ENCODE peak calls at places on chromosomes 11 and 22, in six cellular contexts. B is IMR-90, M is cardiac muscle cell, H is thoracic aorta, T is left ventricle myocardium inferior, W is breast epithelium. R is an unnamed sample.

GRCh38 chr11:133509924-133510697 is 22.2 kb downstream of the OPCML start:
- DNase-seq in B (no peak), M (no peak), H (no peak), T (no peak), W (no peak), R (no peak)

GRCh38 chr22:26273011-26273675 is 103.9 kb downstream of the SEZ6L start:
- DNase-seq in B (no peak), M (no peak), H (no peak), T (no peak), W (no peak), R (no peak)

GRCh38 chr11:27084407-27084985 is 43.9 kb downstream of the BBOX1 start:
- DNase-seq in B (peak), M (peak), H (no peak), T (no peak), W (no peak), R (no peak)

GRCh38 chr11:30342736-30343166 is 19.8 kb downstream of the ARL14EP start:
- DNase-seq in B (no peak), M (no peak), H (no peak), T (no peak), W (no peak), R (no peak)

GRCh38 chr22:22462813-22463567 is 45.6 kb downstream of the ZNF280B start:
- DNase-seq in B (no peak), M (no peak), H (no peak), T (no peak), W (no peak), R (no peak)

GRCh38 chr22:40094449-40094848 is 83.3 kb upstream of the TNRC6B start:
- DNase-seq in B (peak), M (no peak), H (no peak), T (no peak), W (no peak), R (no peak)

GRCh38 chr11:43905788-43906187 is 25.2 kb downstream of the ALKBH3 start:
- DNase-seq in B (peak), M (no peak), H (no peak), T (no peak), W (no peak), R (no peak)

GRCh38 chr11:65439331-65440181 is 17.0 kb downstream of the NEAT1 start:
- DNase-seq in B (peak), M (no peak), H (no peak), T (no peak), W (peak), R (no peak)

GRCh38 chr11:119509969-119510401 is 87.0 kb upstream of the THY1 start:
- DNase-seq in B (peak), M (no peak), H (no peak), T (peak), W (no peak), R (no peak)

GRCh38 chr22:19749876-19750275 is 10.7 kb upstream of the TBX1 start:
- DNase-seq in B (no peak), M (no peak), H (no peak), T (no peak), W (no peak), R (no peak)

GRCh38 chr11:119320593-119321524 is 3.9 kb upstream of the MCAM start:
- DNase-seq in B (peak), M (peak), H (no peak), T (peak), W (peak), R (peak)

GRCh38 chr11:3189886-3190583 is 24.9 kb upstream of the OSBPL5 start:
- DNase-seq in B (no peak), M (no peak), H (no peak), T (no peak), W (no peak), R (no peak)

GRCh38 chr11:132353255-132353654 is 982.8 kb downstream of the NTM start:
- DNase-seq in B (no peak), M (no peak), H (no peak), T (no peak), W (no peak), R (no peak)

GRCh38 chr22:23225724-23226496 is 45.6 kb downstream of the BCR start:
- DNase-seq in B (no peak), M (no peak), H (no peak), T (peak), W (no peak), R (no peak)

GRCh38 chr11:69898123-69898522 is 78.9 kb upstream of the FGF3 start:
- DNase-seq in B (no peak), M (no peak), H (no peak), T (no peak), W (no peak), R (no peak)

GRCh38 chr11:11027271-11027670 is 169.4 kb upstream of the ZBED5 start:
- DNase-seq in B (peak), M (no peak), H (no peak), T (no peak), W (no peak), R (no peak)

GRCh38 chr11:47566166-47566546 is 757 bp downstream of the PTPMT1 start:
- DNase-seq in B (no peak), M (no peak), H (no peak), T (no peak), W (no peak), R (no peak)

GRCh38 chr11:117010808-117011540 is 87.3 kb downstream of the SIK3 start:
- DNase-seq in B (peak), M (no peak), H (no peak), T (no peak), W (no peak), R (no peak)

GRCh38 chr11:134579709-134580634 is 167.9 kb upstream of the B3GAT1 start:
- DNase-seq in B (no peak), M (no peak), H (no peak), T (no peak), W (no peak), R (no peak)

GRCh38 chr11:79461144-79461543 is 20.3 kb upstream of the TENM4 start:
- DNase-seq in B (peak), M (peak), H (no peak), T (no peak), W (no peak), R (peak)

GRCh38 chr11:122910775-122911174 is 28.2 kb downstream of the JHY start:
- DNase-seq in B (peak), M (peak), H (no peak), T (no peak), W (no peak), R (no peak)

GRCh38 chr22:38163844-38164577 is 17.6 kb downstream of the PLA2G6 start:
- DNase-seq in B (no peak), M (no peak), H (no peak), T (no peak), W (no peak), R (no peak)

GRCh38 chr11:90250970-90251369 is 28.1 kb upstream of the CHORDC1 start:
- DNase-seq in B (no peak), M (no peak), H (no peak), T (no peak), W (no peak), R (no peak)

GRCh38 chr11:126419801-126420729 is 64.6 kb downstream of the ST3GAL4 start:
- DNase-seq in B (peak), M (no peak), H (no peak), T (no peak), W (no peak), R (no peak)

GRCh38 chr11:66987158-66987620 is 12.1 kb downstream of the C11orf86 start:
- DNase-seq in B (no peak), M (peak), H (no peak), T (peak), W (no peak), R (peak)

GRCh38 chr11:46382644-46383403 is 1.4 kb downstream of the MDK start:
- DNase-seq in B (peak), M (peak), H (no peak), T (no peak), W (no peak), R (peak)

GRCh38 chr11:68048681-68049508 is 10.1 kb downstream of the TCIRG1 start:
- DNase-seq in B (no peak), M (no peak), H (no peak), T (no peak), W (no peak), R (no peak)

GRCh38 chr22:39463931-39464390 is 7.1 kb downstream of the MGAT3 start:
- DNase-seq in B (no peak), M (no peak), H (no peak), T (no peak), W (peak), R (no peak)

GRCh38 chr11:60396790-60397189 is 531 bp downstream of the MS4A14 start:
- DNase-seq in B (no peak), M (no peak), H (no peak), T (no peak), W (no peak), R (no peak)

GRCh38 chr11:61429691-61430582 is at the start of the genes CPSF7 and SDHAF2:
- DNase-seq in B (peak), M (peak), H (peak), T (peak), W (peak), R (peak)
- TF ChIP-seq CTCF in B (no peak), M (no peak), H (no peak), T (no peak), W (no peak), R (no peak)

DNA sequence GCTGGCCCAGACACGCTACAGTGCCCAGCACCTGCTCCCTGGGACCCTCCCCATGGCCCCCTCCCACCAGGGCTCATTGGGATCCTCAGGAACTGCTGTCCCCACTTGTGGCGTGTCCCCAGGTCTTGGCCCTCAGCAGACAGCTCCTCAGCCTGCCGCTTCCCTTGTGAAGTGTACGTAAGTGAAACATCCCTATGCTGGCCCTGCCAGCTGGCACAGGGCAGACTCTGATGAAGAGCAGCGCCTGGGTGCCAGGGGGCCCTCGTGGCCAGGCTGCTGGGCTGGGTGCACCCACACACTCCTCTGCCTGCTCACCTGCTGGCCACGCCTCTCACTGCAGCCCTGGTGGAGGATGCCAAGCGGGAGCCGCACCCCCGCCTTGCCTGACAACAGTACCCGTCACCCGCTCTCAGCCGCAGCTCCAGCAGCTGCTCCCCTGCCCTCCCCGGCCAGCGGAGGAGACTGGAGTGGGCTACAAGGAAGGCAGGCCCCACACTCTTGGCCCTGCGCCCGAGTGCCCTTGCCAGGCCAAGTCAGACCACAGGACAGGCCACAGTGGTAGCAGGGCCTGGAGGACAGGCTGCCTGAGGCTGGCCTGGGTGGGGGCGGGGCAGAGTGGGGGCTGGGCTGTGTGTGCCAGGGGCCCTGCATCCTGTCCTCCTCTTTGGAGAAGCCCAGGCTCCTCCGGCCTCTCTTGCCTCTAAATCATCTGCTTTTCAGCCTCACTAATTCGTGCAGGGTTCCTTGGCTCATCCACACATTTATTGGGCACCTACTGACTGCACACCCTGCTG is 39.5 kb downstream of the IGF2 start:
- DNase-seq in B (no peak), M (no peak), H (no peak), T (no peak), W (peak), R (no peak)
- TF ChIP-seq CTCF in B (no peak), M (no peak), H (no peak), T (peak), W (no peak), R (no peak)

DNA sequence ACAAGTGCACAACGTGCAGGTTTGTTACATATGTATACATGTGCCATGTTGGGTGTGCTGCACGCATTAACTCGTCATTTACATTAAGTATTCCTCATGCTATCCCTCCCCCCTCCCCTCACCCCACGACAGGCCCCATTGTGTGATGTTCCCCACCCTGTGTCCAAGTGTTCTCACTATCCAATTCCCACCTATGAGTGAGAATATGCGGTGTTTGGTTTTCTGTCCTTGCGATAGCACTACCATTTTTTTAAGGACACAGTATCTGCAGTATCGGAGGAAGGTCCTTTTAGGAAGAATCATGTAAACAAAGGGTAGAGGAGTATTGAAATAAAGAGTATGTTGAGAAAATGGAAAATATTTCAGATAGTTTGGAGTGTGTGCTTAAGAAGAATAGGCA is 25.9 kb downstream of the PDE3B start:
- DNase-seq in B (no peak), M (no peak), H (no peak), T (no peak), W (no peak), R (no peak)
- TF ChIP-seq CTCF in B (no peak), M (no peak), H (no peak), T (no peak), W (no peak), R (no peak)

DNA sequence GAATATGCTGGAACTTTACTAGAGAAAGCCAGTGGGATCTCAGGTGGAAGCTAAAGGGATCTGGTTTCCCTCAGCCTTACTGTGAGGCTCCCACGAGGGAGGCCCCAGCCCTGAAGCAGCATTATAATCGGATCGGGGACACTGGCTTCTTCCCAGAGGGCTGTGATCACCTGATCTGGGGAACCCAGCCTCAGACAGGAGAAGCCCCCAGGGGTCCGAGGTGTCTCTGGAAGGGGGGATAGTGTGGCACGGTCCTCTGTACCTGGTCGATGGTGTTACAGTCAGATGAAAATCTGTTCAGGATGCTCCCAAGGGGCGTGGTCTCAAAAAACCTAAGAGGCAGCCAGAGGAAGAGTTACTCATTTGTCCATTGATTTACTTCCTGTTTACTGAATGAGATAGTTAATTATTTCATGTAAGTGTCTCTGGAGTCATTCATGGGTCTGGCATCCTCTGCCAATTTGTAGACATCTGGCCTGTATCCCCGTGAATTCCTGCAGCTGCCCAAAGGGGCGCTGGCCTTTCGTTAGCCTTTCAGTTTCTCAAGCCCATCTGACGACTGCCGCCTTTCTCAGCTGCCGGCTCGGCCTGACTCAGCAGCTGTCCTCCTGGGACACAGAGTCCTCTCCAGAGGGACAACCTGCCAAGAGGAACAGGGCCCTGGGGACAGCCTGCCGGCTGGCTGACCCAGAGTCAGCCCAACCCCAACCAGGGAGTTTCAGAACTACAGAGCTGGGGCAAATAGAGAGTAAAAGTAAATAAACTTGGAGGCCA is 17.0 kb upstream of the KCNJ11 start:
- DNase-seq in B (peak), M (peak), H (peak), T (peak), W (peak), R (peak)
- TF ChIP-seq CTCF in B (no peak), M (peak), H (peak), T (peak), W (peak), R (peak)

GRCh38 chr11:62671272-62671603 is 235 bp upstream of the UQCC3 start:
- DNase-seq in B (no peak), M (no peak), H (no peak), T (no peak), W (no peak), R (no peak)

GRCh38 chr11:62669420-62670161 is 1.9 kb upstream of the UQCC3 start:
- DNase-seq in B (no peak), M (no peak), H (no peak), T (no peak), W (no peak), R (no peak)

GRCh38 chr11:62667460-62667859 is 2.3 kb downstream of the CSKMT start:
- DNase-seq in B (no peak), M (no peak), H (no peak), T (no peak), W (no peak), R (no peak)

GRCh38 chr11:62676698-62677097 is 2.2 kb downstream of the UBXN1 start:
- DNase-seq in B (no peak), M (no peak), H (no peak), T (no peak), W (no peak), R (no peak)

GRCh38 chr11:62671604-62672528 is at the start of the genes LBHD1 and UQCC3:
- DNase-seq in B (peak), M (peak), H (no peak), T (peak), W (peak), R (peak)
- TF ChIP-seq CTCF in B (no peak), M (no peak), H (no peak), T (no peak), W (no peak), R (no peak)

GRCh38 chr22:31253949-31254348 is 38.3 kb downstream of the PIK3IP1 start:
- DNase-seq in B (no peak), M (no peak), H (no peak), T (peak), W (peak), R (no peak)
- TF ChIP-seq CTCF in B (no peak), M (no peak), H (no peak), T (peak), W (peak), R (no peak)